ENCODE peak calls at places on chromosome 13, in six cellular contexts. G, H, N, V, C and E are unnamed samples.

GRCh38 chr13:28239374-28239773 is 101.0 kb downstream of the PAN3 start:
- DNase-seq in G (no peak), H (no peak), N (no peak), V (no peak), C (no peak), E (no peak)

GRCh38 chr13:110600980-110601379 is 14.4 kb upstream of the NAXD start:
- DNase-seq in G (no peak), H (no peak), N (no peak), V (no peak), C (no peak), E (no peak)

GRCh38 chr13:23656637-23657036 is 86.4 kb downstream of the TNFRSF19 start:
- DNase-seq in G (no peak), H (no peak), N (peak), V (no peak), C (peak), E (peak)

GRCh38 chr13:66689628-66690027 is 540.5 kb downstream of the PCDH9 start:
- DNase-seq in G (peak), H (no peak), N (peak), V (no peak), C (peak), E (no peak)

GRCh38 chr13:41751277-41751676 is 209.6 kb downstream of the VWA8 start:
- DNase-seq in G (no peak), H (no peak), N (no peak), V (no peak), C (no peak), E (no peak)

GRCh38 chr13:85230754-85231153 is 568.5 kb downstream of the SLITRK6 start:
- DNase-seq in G (no peak), H (no peak), N (no peak), V (no peak), C (peak), E (no peak)

GRCh38 chr13:21060063-21060826 is 1.1 kb downstream of the LATS2 start:
- DNase-seq in G (peak), H (peak), N (no peak), V (no peak), C (no peak), E (no peak)

GRCh38 chr13:31072041-31072440 is 89.7 kb downstream of the HSPH1 start:
- DNase-seq in G (no peak), H (no peak), N (no peak), V (no peak), C (no peak), E (no peak)

GRCh38 chr13:113657851-113658741 is at the start of gene ATP4B:
- DNase-seq in G (no peak), H (no peak), N (no peak), V (no peak), C (no peak), E (no peak)

GRCh38 chr13:25371608-25372274 is at the start of gene ATP8A2:
- DNase-seq in G (peak), H (peak), N (peak), V (no peak), C (peak), E (no peak)

GRCh38 chr13:42355118-42355840 is 83.3 kb downstream of the AKAP11 start:
- DNase-seq in G (peak), H (no peak), N (no peak), V (no peak), C (no peak), E (no peak)

GRCh38 chr13:113407531-113408393 is 43.8 kb upstream of the GRTP1 start:
- DNase-seq in G (peak), H (no peak), N (no peak), V (no peak), C (no peak), E (no peak)

GRCh38 chr13:99144306-99144705 is 56.3 kb upstream of the UBAC2 start:
- DNase-seq in G (no peak), H (no peak), N (no peak), V (no peak), C (no peak), E (peak)

GRCh38 chr13:27043013-27043412 is 128.6 kb downstream of the USP12 start:
- DNase-seq in G (no peak), H (no peak), N (no peak), V (no peak), C (no peak), E (no peak)

GRCh38 chr13:106186366-106187030 is 349.0 kb downstream of the EFNB2 start:
- DNase-seq in G (no peak), H (no peak), N (no peak), V (no peak), C (no peak), E (no peak)

GRCh38 chr13:94009696-94010095 is 469.8 kb downstream of the DCT start:
- DNase-seq in G (no peak), H (no peak), N (no peak), V (no peak), C (no peak), E (no peak)

GRCh38 chr13:28638756-28639155 is 20.2 kb upstream of the POMP start:
- DNase-seq in G (no peak), H (no peak), N (no peak), V (no peak), C (no peak), E (no peak)

GRCh38 chr13:106573855-106574254 is 5.9 kb upstream of the ARGLU1 start:
- DNase-seq in G (no peak), H (no peak), N (no peak), V (no peak), C (no peak), E (no peak)

GRCh38 chr13:52104624-52105023 is 24.2 kb downstream of the NEK5 start:
- DNase-seq in G (no peak), H (no peak), N (no peak), V (no peak), C (no peak), E (no peak)

GRCh38 chr13:41456768-41457588 is at the start of gene RGCC:
- DNase-seq in G (peak), H (peak), N (peak), V (peak), C (peak), E (peak)

GRCh38 chr13:75330770-75331169 is 151.2 kb downstream of the TBC1D4 start:
- DNase-seq in G (no peak), H (no peak), N (no peak), V (no peak), C (no peak), E (no peak)

GRCh38 chr13:114110091-114110829 is 22.2 kb downstream of the RASA3 start:
- DNase-seq in G (peak), H (no peak), N (no peak), V (peak), C (no peak), E (peak)

GRCh38 chr13:84366484-84366883 is 484.2 kb upstream of the SLITRK1 start:
- DNase-seq in G (no peak), H (no peak), N (no peak), V (no peak), C (no peak), E (no peak)

GRCh38 chr13:75934889-75935288 is 298.8 kb downstream of the LMO7 start:
- DNase-seq in G (no peak), H (no peak), N (no peak), V (no peak), C (no peak), E (no peak)